ENCODE peak calls at places on chromosomes 4 and X, in four cellular contexts. O, W, I and U are unnamed samples.

GRCh38 chrX:107675823-107676555 is 47.7 kb downstream of the PRPS1 start:
- DNase-seq in O (peak), W (no peak), I (no peak), U (no peak)

GRCh38 chr4:91963489-91963888 is 340.3 kb upstream of the GRID2 start:
- DNase-seq in O (peak), W (peak), I (no peak), U (no peak)

GRCh38 chr4:16914208-16914607 is 15.8 kb upstream of the LDB2 start:
- DNase-seq in O (peak), W (no peak), I (no peak), U (no peak)

GRCh38 chr4:55920571-55920970 is 28.2 kb upstream of the CEP135 start:
- DNase-seq in O (no peak), W (no peak), I (no peak), U (no peak)

GRCh38 chrX:22134681-22135080 is 102.6 kb downstream of the PHEX start:
- DNase-seq in O (peak), W (peak), I (no peak), U (no peak)

GRCh38 chr4:53693408-53693807 is 102.1 kb upstream of the LNX1 start:
- DNase-seq in O (no peak), W (no peak), I (no peak), U (no peak)

GRCh38 chrX:129876734-129877395 is 29.1 kb upstream of the UTP14A start:
- DNase-seq in O (peak), W (peak), I (no peak), U (no peak)

GRCh38 chr4:10089346-10089745 is 27.3 kb downstream of the WDR1 start:
- DNase-seq in O (no peak), W (peak), I (no peak), U (no peak)

GRCh38 chr4:2822461-2823300 is 21.0 kb upstream of the ADD1 start:
- DNase-seq in O (no peak), W (no peak), I (no peak), U (no peak)

GRCh38 chr4:110622841-110623709 is at the start of gene PITX2:
- DNase-seq in O (peak), W (no peak), I (peak), U (peak)

GRCh38 chr4:47425628-47426027 is 37.9 kb downstream of the COMMD8 start:
- DNase-seq in O (no peak), W (no peak), I (no peak), U (no peak)

GRCh38 chr4:183130328-183131155 is 31.5 kb downstream of the WWC2 start:
- DNase-seq in O (peak), W (peak), I (no peak), U (no peak)

GRCh38 chr4:98466868-98467599 is 191.4 kb downstream of the TSPAN5 start:
- DNase-seq in O (no peak), W (peak), I (no peak), U (no peak)

GRCh38 chrX:155094468-155095061 is 23.3 kb downstream of the BRCC3 start:
- DNase-seq in O (peak), W (peak), I (no peak), U (no peak)

GRCh38 chr4:73943555-73943954 is 38.3 kb downstream of the PF4 start:
- DNase-seq in O (no peak), W (no peak), I (no peak), U (no peak)

GRCh38 chr4:20265726-20266125 is 14.0 kb downstream of the SLIT2 start:
- DNase-seq in O (peak), W (peak), I (no peak), U (no peak)

GRCh38 chr4:65661469-65661868 is 8.8 kb downstream of the EPHA5 start:
- DNase-seq in O (peak), W (peak), I (no peak), U (no peak)

GRCh38 chr4:38266616-38267015 is 306.4 kb downstream of the PTTG2 start:
- DNase-seq in O (peak), W (peak), I (no peak), U (no peak)

GRCh38 chr4:112752061-112752460 is 115.1 kb downstream of the LARP7 start:
- DNase-seq in O (no peak), W (no peak), I (no peak), U (no peak)

GRCh38 chr4:170931326-170931725 is 841.6 kb upstream of the AADAT start:
- DNase-seq in O (no peak), W (no peak), I (no peak), U (no peak)

DNA sequence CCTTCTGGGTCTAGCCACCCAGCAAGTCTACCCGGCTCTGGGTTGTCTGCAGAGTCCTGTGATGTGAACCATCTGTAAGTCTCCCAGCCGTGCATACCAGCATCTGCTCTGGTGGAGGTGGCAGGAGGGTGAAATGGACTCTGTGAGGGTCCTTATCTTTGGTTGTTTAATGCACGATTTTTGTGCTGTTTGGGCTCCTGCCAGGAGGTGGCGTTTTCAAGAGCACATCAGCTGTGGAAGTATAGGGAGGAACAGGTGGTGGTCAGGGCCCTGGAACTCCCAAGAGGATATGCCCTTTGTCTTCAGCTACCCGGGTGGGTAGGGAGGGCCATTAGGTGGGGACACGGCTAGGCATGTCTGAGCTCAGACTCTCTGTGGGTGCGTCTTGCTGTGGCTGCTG is 66.5 kb upstream of the ZFP42 start:
- DNase-seq in O (no peak), W (peak), I (no peak), U (no peak)
- TF ChIP-seq CTCF in O (no peak), W (peak), I (no peak), U (peak)

GRCh38 chrX:2614911-2615310 is 76.2 kb upstream of the CD99 start:
- DNase-seq in O (peak), W (peak), I (no peak), U (no peak)
- TF ChIP-seq CTCF in O (peak), W (no peak), I (peak), U (no peak)

DNA sequence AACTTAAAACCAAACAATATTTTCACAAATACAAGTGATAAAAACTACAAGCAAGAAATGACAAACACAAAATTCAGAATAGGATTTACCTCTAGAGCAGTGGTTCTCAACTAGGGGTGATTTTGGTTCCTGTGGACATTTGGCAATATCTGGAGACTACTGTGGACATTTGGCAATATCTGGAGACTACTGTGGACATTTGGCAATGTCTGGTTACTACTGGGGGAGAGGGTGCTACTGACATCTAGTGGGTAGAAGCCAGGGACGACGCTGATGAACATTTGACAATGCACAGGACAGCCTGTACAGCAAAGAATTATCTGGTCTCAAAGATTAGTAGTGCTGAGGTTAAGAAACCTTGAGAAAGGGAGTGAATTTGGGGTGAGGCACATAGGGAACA is 169.8 kb downstream of the CLCN4 start:
- DNase-seq in O (no peak), W (peak), I (no peak), U (no peak)
- TF ChIP-seq CTCF in O (peak), W (peak), I (no peak), U (no peak)

DNA sequence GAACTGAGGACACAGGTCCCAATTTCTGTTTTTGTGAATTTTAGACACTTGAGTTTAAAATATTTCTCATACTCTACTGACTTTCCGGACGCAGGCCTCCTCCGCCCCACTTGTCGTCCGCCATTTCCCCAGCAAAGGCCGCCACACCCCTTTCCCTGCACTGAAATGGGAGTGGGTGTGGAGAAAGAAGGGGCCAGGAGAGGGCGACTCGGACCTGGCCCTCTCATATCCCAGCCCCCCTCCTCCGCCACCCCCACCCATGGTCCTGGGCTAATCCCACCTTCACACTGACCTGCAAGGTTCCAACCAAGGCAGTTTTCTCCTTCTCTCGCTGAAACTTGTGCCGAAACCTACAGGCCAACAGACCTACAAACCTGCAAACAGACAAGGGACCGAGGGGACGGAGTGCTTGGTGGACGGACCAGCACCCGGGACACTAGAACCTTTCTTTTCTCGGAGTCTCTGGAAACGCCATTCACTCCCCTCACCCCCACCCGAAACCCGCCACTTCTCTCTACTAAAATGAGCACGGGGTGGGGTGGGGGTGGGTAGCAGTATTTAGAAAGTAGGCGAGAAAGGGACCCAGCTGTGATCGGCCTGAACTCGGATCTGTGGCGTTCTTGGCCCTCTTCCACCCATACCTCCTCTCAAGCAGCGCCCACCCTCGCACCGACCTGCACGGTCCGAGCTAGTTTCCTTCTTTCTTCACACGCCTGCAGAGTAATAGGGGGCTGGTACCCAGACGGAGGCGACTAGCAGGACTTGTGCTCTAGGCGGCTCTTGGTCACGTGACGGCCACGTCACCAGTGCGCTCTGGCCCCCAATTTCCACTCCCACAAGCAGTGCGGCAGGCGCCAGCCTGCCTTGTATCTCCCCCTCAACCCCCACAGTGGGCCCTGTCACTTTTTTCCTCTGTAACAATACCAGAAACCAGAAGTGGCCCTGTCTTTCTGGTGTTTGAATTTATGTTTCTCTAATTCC is at the start of gene ARMCX6:
- DNase-seq in O (peak), W (peak), I (peak), U (peak)
- TF ChIP-seq CTCF in O (peak), W (peak), I (peak), U (no peak)